ENCODE peak calls at places on chromosome 16, in four cellular contexts. One of them, this sample, is unnamed.
A peak's percentile ranks its signal among the peaks of the same experiment; 100 is the strongest.

GRCh38 chr16:64983983-64984382 is 137.9 kb downstream of the CDH11 start:
- DNase-seq in GM12878: no peak
- DNase-seq in K562: peak; percentile 24
- DNase-seq in IMR-90: peak; percentile 89
- DNase-seq in this sample: no peak

GRCh38 chr16:4523686-4524085 is 14.9 kb downstream of the CDIP1 start:
- DNase-seq in GM12878: no peak
- DNase-seq in K562: no peak
- DNase-seq in IMR-90: no peak
- DNase-seq in this sample: no peak

GRCh38 chr16:48165961-48166578 is 10.3 kb upstream of the ABCC12 start:
- DNase-seq in GM12878: no peak
- DNase-seq in K562: no peak
- DNase-seq in IMR-90: peak; percentile 17
- DNase-seq in this sample: no peak

GRCh38 chr16:86662740-86663139 is 84.4 kb downstream of the FOXL1 start:
- DNase-seq in GM12878: no peak
- DNase-seq in K562: no peak
- DNase-seq in IMR-90: no peak
- DNase-seq in this sample: no peak

GRCh38 chr16:85057212-85057889 is 29.8 kb downstream of the KIAA0513 start:
- DNase-seq in GM12878: no peak
- DNase-seq in K562: peak; percentile 85
- DNase-seq in IMR-90: no peak
- DNase-seq in this sample: peak; percentile 33

GRCh38 chr16:74232831-74233465 is 63.7 kb upstream of the PSMD7 start:
- DNase-seq in GM12878: no peak
- DNase-seq in K562: no peak
- DNase-seq in IMR-90: no peak
- DNase-seq in this sample: no peak

GRCh38 chr16:47316686-47317085 is 144.2 kb downstream of the ITFG1 start:
- DNase-seq in GM12878: no peak
- DNase-seq in K562: no peak
- DNase-seq in IMR-90: no peak
- DNase-seq in this sample: no peak

GRCh38 chr16:56246051-56246817 is 54.9 kb downstream of the GNAO1 start:
- DNase-seq in GM12878: no peak
- DNase-seq in K562: no peak
- DNase-seq in IMR-90: peak; percentile 5
- DNase-seq in this sample: peak; percentile 54

GRCh38 chr16:87471278-87472141 is 21.3 kb downstream of the ZCCHC14 start:
- DNase-seq in GM12878: no peak
- DNase-seq in K562: no peak
- DNase-seq in IMR-90: no peak
- DNase-seq in this sample: no peak

GRCh38 chr16:49431040-49431439 is 57.4 kb downstream of the C16orf78 start:
- DNase-seq in GM12878: no peak
- DNase-seq in K562: no peak
- DNase-seq in IMR-90: no peak
- DNase-seq in this sample: no peak

GRCh38 chr16:18069683-18070082 is 266.9 kb downstream of the NPIPA8 start:
- DNase-seq in GM12878: no peak
- DNase-seq in K562: no peak
- DNase-seq in IMR-90: no peak
- DNase-seq in this sample: no peak

GRCh38 chr16:5041604-5042133 is 7.9 kb upstream of the NAGPA start:
- DNase-seq in GM12878: peak; percentile 41
- DNase-seq in K562: no peak
- DNase-seq in IMR-90: peak; percentile 83
- DNase-seq in this sample: no peak

GRCh38 chr16:11157143-11157542 is 98.9 kb downstream of the SOCS1 start:
- DNase-seq in GM12878: no peak
- DNase-seq in K562: no peak
- DNase-seq in IMR-90: no peak
- DNase-seq in this sample: no peak

DNA sequence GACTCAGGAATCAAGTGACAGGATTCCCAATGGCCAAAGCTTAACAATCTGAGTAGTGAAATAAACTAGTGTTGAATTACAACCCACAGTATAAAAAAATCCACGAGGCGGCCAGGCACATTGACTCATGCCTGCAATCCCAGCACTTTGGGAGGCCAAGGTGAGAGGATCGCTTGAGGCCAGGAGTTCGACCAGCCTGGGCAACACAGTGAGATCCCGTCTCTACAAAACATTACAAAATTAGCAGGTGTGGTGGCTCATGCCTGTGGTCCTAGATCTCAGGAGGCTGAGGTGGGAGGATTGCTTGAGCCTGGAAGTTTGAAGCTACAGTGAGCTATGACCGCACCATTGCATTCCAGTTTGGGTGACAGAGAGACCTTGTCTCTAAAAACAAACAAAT is 133.8 kb downstream of the CPPED1 start:
- DNase-seq in GM12878: no peak
- DNase-seq in K562: no peak
- DNase-seq in IMR-90: no peak
- DNase-seq in this sample: no peak
- TF ChIP-seq ELK1 in GM12878: no peak
- TF ChIP-seq ELK1 in K562: no peak
- TF ChIP-seq ELK1 in IMR-90: no peak
- TF ChIP-seq ELK1 in this sample: no peak

DNA sequence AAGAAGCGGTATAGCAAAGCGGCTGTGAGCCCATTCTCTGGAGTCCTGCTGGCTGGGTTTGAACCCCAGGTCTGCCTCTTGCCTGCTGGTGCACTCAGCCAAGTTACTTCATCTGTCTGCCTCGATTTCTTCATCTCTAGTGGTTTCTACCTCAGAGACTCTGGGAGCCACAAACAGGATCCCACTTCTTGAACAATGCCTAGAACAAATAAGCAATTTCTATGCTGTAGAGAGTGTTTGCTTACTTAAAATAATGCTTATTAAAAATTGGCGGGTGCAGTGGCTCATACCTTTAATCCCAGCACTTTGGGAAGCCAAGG is 75.5 kb downstream of the CMIP start:
- DNase-seq in GM12878: no peak
- DNase-seq in K562: no peak
- DNase-seq in IMR-90: no peak
- DNase-seq in this sample: no peak
- H3K4me2 ChIP-seq in GM12878: peak overlapping the region; percentile 36
- H3K4me2 ChIP-seq in K562: no peak overlapping the region
- H3K4me2 ChIP-seq in IMR-90: no peak overlapping the region
- H3K4me2 ChIP-seq in this sample: no peak overlapping the region

GRCh38 chr16:80710918-80711317 is 93.5 kb downstream of the CDYL2 start:
- DNase-seq in GM12878: no peak
- DNase-seq in K562: no peak
- DNase-seq in IMR-90: no peak
- DNase-seq in this sample: no peak
- TF ChIP-seq CTCF in GM12878: no peak
- TF ChIP-seq CTCF in K562: no peak
- TF ChIP-seq CTCF in IMR-90: no peak
- TF ChIP-seq CTCF in this sample: no peak

DNA sequence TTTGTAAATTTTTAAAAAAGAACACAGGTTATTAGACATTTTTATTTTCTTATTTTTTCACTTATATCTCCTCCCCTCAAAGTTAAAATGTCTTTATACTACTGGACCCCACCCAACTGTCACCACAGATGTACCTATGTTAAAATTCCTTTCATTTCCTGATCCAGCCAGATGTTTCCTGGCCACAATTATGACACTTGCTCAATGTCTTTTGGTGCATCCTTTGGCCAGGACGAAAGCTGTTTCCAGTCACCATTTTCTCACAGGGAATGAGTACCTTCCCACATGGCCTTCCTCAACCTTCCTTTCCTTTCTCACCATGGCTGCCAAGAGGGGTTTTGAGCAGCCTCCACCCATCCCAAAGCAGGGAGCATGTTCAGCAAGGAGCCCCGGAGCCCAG is 365.7 kb upstream of the MAF start:
- DNase-seq in GM12878: no peak
- DNase-seq in K562: no peak
- DNase-seq in IMR-90: no peak
- DNase-seq in this sample: no peak
- TF ChIP-seq ELK1 in GM12878: no peak
- TF ChIP-seq ELK1 in K562: no peak
- TF ChIP-seq ELK1 in IMR-90: no peak
- TF ChIP-seq ELK1 in this sample: no peak

DNA sequence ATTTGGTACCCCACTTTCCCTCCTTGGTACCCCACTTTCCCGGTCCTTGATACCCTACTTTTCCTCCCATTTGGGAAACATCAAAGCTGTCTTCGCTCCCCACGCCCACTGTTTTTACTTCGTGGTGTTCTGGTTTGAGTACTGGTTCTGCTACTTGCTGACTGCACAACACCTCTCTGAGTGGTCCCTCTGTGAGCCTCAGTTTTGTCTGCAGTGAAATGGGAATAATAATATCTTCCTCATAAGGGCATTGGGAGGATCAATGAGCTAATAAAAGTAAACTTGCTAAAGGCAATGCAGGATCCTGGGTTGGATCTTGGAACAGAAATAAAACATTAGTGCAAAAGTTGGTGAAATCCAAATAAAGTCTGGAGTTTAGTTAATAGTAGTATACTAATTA is 70.0 kb upstream of the CLEC18A start:
- DNase-seq in GM12878: no peak
- DNase-seq in K562: no peak
- DNase-seq in IMR-90: no peak
- DNase-seq in this sample: no peak
- H3K4me2 ChIP-seq in GM12878: no peak overlapping the region
- H3K4me2 ChIP-seq in K562: no peak overlapping the region
- H3K4me2 ChIP-seq in IMR-90: no peak overlapping the region
- H3K4me2 ChIP-seq in this sample: no peak overlapping the region

GRCh38 chr16:2595376-2596200 is 57.8 kb downstream of the PDPK1 start:
- DNase-seq in GM12878: no peak
- DNase-seq in K562: no peak
- DNase-seq in IMR-90: no peak
- DNase-seq in this sample: no peak
- TF ChIP-seq CTCF in GM12878: no peak
- TF ChIP-seq CTCF in K562: no peak
- TF ChIP-seq CTCF in IMR-90: no peak
- TF ChIP-seq CTCF in this sample: no peak

GRCh38 chr16:89037261-89038152 is 56.1 kb upstream of the ACSF3 start:
- DNase-seq in GM12878: no peak
- DNase-seq in K562: peak; percentile 75
- DNase-seq in IMR-90: peak; percentile 20
- DNase-seq in this sample: peak; percentile 38

GRCh38 chr16:89035013-89035697 is 58.1 kb upstream of the CBFA2T3 start:
- DNase-seq in GM12878: no peak
- DNase-seq in K562: no peak
- DNase-seq in IMR-90: no peak
- DNase-seq in this sample: no peak

GRCh38 chr16:89035698-89036570 is 57.7 kb upstream of the ACSF3 start:
- DNase-seq in GM12878: no peak
- DNase-seq in K562: no peak
- DNase-seq in IMR-90: no peak
- DNase-seq in this sample: no peak

GRCh38 chr16:89038221-89038721 is 55.4 kb upstream of the ACSF3 start:
- DNase-seq in GM12878: no peak
- DNase-seq in K562: no peak
- DNase-seq in IMR-90: no peak
- DNase-seq in this sample: no peak

GRCh38 chr16:89036776-89037175 is 56.9 kb upstream of the ACSF3 start:
- DNase-seq in GM12878: no peak
- DNase-seq in K562: no peak
- DNase-seq in IMR-90: no peak
- DNase-seq in this sample: no peak
- TF ChIP-seq ELK1 in GM12878: no peak
- TF ChIP-seq ELK1 in K562: no peak
- TF ChIP-seq ELK1 in IMR-90: no peak
- TF ChIP-seq ELK1 in this sample: no peak

DNA sequence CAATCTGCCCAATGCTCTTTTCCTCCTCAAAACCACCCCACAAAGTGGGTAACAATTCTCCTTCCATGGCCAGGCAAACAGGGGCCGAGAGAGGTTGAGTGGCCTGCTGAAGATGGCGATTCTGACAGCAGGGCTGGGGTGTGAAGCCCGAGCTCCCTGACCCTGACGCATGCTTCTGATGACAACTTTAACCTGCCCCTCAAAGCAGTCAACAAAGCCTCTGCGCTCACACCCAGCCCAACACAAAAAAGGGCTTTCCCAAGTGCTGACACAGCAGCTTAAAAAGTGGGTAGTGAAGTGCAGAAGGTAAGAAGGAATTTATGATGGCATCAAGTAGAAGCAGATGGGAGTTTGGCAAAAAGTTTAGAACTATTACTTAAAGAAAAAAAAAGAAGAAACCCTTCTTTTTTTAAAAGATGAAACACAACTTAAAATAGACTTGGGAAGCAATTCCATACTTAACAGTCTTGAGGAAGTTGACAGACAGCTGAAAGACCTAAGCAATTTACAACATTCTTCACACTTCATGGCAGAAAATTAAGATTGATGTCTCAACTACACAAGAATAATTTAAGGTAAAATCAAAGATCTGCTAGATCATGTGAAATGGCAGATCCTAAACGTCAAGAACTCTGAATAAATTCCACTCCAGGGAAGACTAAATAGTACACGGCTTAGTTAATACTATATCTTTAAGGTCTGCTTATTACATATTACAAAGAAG is 133.9 kb downstream of the PARN start:
- DNase-seq in GM12878: no peak
- DNase-seq in K562: no peak
- DNase-seq in IMR-90: no peak
- DNase-seq in this sample: no peak
- H3K4me2 ChIP-seq in GM12878: no peak overlapping the region
- H3K4me2 ChIP-seq in K562: no peak overlapping the region
- H3K4me2 ChIP-seq in IMR-90: no peak overlapping the region
- H3K4me2 ChIP-seq in this sample: no peak overlapping the region

DNA sequence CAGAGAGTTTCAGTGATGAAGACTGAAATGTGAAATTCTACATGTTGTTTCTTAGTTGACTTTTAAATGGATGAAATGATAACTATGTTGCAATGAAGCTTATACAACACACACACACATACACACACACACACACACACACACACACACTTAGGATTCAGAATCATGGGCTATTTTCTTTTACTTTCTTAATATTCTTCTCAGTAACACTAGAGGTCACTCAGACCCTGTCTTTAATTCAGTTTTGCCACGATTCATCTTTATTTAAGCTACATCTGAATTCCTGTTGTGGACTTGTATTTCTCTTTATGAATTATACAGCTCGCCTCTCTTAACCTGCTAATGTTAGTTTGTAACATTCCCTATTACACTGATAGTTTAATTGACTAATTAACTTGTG is 109.6 kb upstream of the GOT2 start:
- DNase-seq in GM12878: peak; percentile 12
- DNase-seq in K562: peak; percentile 15
- DNase-seq in IMR-90: peak; percentile 24
- DNase-seq in this sample: peak; percentile 60
- TF ChIP-seq CTCF in GM12878: no peak
- TF ChIP-seq CTCF in K562: peak; percentile 38
- TF ChIP-seq CTCF in IMR-90: peak; percentile 43
- TF ChIP-seq CTCF in this sample: peak; percentile 66

This sample was measured in A549.